ENCODE peak calls at places on chromosomes 6 and 20, in five cellular contexts. U is heart left ventricle, B is endothelial cell of umbilical vein, O is left ventricle myocardium inferior, A is SJSA1. Y is an unnamed sample.

GRCh38 chr20:64003970-64004725 is 23.2 kb downstream of the PRPF6 start:
- DNase-seq in U (no peak), B (no peak), O (no peak), A (no peak), Y (peak)

GRCh38 chr6:74091133-74091793 is 395.3 kb downstream of the CD109 start:
- DNase-seq in U (no peak), B (peak), O (no peak), A (peak), Y (peak)

GRCh38 chr6:118893095-118893881 is 664 bp upstream of the ASF1A start:
- DNase-seq in U (peak), B (peak), O (no peak), A (peak), Y (peak)

GRCh38 chr6:42782689-42783176 is 881 bp downstream of the BICRAL start:
- DNase-seq in U (peak), B (peak), O (peak), A (peak), Y (peak)

GRCh38 chr20:2771631-2772080 is 28.8 kb downstream of the CPXM1 start:
- DNase-seq in U (no peak), B (peak), O (no peak), A (no peak), Y (peak)

GRCh38 chr6:35093783-35094182 is 47.4 kb downstream of the TCP11 start:
- DNase-seq in U (no peak), B (no peak), O (no peak), A (no peak), Y (no peak)

GRCh38 chr6:42507901-42508300 is 55.9 kb upstream of the UBR2 start:
- DNase-seq in U (no peak), B (no peak), O (no peak), A (no peak), Y (no peak)

GRCh38 chr6:53048431-53049195 is 16.6 kb upstream of the FBXO9 start:
- DNase-seq in U (no peak), B (peak), O (no peak), A (peak), Y (peak)

GRCh38 chr6:142302427-142303190 is 802 bp downstream of the ADGRG6 start:
- DNase-seq in U (no peak), B (peak), O (no peak), A (no peak), Y (peak)

GRCh38 chr20:40571625-40572024 is 117.4 kb downstream of the MAFB start:
- DNase-seq in U (no peak), B (no peak), O (no peak), A (no peak), Y (no peak)

GRCh38 chr6:14756370-14756769 is 489.5 kb upstream of the JARID2 start:
- DNase-seq in U (no peak), B (no peak), O (no peak), A (no peak), Y (no peak)

GRCh38 chr6:127868338-127868737 is 32.5 kb downstream of the THEMIS start:
- DNase-seq in U (no peak), B (no peak), O (no peak), A (no peak), Y (no peak)

GRCh38 chr6:101401792-101402617 is 8.5 kb downstream of the GRIK2 start:
- DNase-seq in U (no peak), B (no peak), O (no peak), A (no peak), Y (no peak)

GRCh38 chr6:70375166-70375565 is 38.1 kb upstream of the FAM135A start:
- DNase-seq in U (no peak), B (no peak), O (no peak), A (peak), Y (no peak)

GRCh38 chr6:124669713-124670480 is 292.3 kb upstream of the RNF217 start:
- DNase-seq in U (no peak), B (no peak), O (no peak), A (no peak), Y (no peak)

GRCh38 chr6:46220351-46221220 is 49.8 kb upstream of the ENPP5 start:
- DNase-seq in U (no peak), B (no peak), O (no peak), A (no peak), Y (no peak)

GRCh38 chr20:37331060-37331857 is 14.7 kb upstream of the SRC start:
- DNase-seq in U (no peak), B (no peak), O (no peak), A (no peak), Y (no peak)

GRCh38 chr6:85669735-85670194 is 27.1 kb upstream of the SYNCRIP start:
- DNase-seq in U (no peak), B (peak), O (no peak), A (peak), Y (peak)

GRCh38 chr6:38549180-38549579 is 90.5 kb downstream of the BTBD9 start:
- DNase-seq in U (no peak), B (no peak), O (no peak), A (no peak), Y (no peak)

GRCh38 chr6:116447496-116448011 is 13.6 kb upstream of the CALHM6 start:
- DNase-seq in U (no peak), B (no peak), O (no peak), A (peak), Y (peak)

GRCh38 chr6:38587766-38588362 is 51.9 kb downstream of the BTBD9 start:
- DNase-seq in U (no peak), B (no peak), O (no peak), A (no peak), Y (no peak)

DNA sequence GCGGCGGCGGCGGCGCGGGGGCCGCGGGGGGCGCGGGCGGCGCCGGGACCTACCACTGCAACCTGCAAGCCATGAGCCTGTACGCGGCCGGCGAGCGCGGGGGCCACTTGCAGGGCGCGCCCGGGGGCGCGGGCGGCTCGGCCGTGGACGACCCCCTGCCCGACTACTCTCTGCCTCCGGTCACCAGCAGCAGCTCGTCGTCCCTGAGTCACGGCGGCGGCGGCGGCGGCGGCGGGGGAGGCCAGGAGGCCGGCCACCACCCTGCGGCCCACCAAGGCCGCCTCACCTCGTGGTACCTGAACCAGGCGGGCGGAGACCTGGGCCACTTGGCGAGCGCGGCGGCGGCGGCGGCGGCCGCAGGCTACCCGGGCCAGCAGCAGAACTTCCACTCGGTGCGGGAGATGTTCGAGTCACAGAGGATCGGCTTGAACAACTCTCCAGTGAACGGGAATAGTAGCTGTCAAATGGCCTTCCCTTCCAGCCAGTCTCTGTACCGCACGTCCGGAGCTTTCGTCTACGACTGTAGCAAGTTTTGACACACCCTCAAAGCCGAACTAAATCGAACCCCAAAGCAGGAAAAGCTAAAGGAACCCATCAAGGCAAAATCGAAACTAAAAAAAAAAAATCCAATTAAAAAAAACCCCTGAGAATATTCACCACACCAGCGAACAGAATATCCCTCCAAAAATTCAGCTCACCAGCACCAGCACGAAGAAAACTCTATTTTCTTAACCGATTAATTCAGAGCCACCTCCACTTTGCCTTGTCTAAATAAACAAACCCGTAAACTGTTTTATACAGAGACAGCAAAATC is 2.1 kb downstream of the FOXC1 start:
- DNase-seq in U (no peak), B (peak), O (no peak), A (peak), Y (peak)
- H3K27ac ChIP-seq in U (peak), B (peak), O (peak), A (peak), Y (no peak)

GRCh38 chr6:39942903-39943580 is 8.8 kb upstream of the MOCS1 start:
- DNase-seq in U (no peak), B (no peak), O (no peak), A (no peak), Y (no peak)

GRCh38 chr6:39945626-39946025 is 11.4 kb upstream of the MOCS1 start:
- DNase-seq in U (no peak), B (no peak), O (no peak), A (no peak), Y (no peak)

GRCh38 chr6:39941138-39941537 is 6.9 kb upstream of the MOCS1 start:
- DNase-seq in U (no peak), B (no peak), O (no peak), A (no peak), Y (no peak)

GRCh38 chr6:39938773-39939381 is 4.6 kb upstream of the MOCS1 start:
- DNase-seq in U (no peak), B (no peak), O (no peak), A (no peak), Y (no peak)

DNA sequence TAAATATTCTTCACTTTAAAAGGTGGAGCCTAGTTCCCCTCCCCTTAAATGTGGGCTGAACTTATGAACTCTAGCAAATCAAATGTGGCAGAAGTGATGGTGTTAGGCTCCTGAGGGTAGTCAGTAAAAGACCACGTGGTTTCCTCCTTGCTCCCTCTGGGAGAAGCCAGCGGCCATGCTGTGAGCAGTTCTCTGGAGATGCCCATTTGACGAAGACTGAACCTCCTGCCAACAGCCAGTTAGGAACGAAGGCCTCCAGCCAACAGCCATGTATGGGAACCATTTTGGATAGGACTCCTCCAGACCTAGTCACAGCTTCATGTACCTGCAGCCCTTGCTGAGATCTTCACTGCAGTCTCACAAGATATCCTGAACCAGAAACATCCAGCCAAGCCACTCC is 7.6 kb upstream of the MOCS1 start:
- DNase-seq in U (no peak), B (no peak), O (no peak), A (no peak), Y (no peak)
- H3K4me3 ChIP-seq in U (no peak), B (no peak), O (no peak), A (no peak), Y (no peak)

DNA sequence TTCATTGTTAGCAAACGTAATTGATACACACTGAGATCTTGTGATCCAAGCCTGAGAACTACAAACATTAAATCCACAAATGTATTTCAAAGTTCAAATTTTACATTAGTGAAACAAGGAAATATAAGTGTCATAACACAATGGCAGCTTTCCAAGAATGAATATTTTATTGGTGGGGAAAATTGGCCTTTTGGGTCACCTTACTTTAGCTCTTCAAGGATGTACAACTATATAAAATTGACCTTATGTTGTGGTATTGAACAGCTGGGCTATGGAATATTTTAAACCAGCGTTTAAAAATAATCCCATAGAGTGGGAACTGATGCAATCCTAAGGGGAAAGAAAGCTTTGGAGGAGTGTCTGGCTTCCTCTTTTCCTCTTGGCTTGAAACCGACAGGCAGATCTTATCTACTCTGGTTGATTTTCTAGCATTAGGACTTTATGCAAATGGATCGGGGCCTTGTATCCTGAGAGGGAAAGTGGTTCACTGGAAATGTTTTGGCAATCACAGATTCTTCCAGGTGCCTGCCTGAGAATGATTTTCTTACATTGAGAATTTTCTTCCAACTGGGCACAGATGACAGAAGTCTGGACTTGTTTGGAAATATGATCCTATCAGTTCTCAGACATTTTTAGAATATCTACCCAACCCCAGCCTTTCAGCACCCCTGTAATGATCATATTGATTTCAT is 184.8 kb upstream of the ECI2 start:
- DNase-seq in U (no peak), B (peak), O (no peak), A (no peak), Y (peak)
- H3K27ac ChIP-seq in U (peak), B (peak), O (peak), A (peak), Y (peak)

GRCh38 chr20:49935746-49936152 is 448 bp upstream of the RNF114 start:
- DNase-seq in U (no peak), B (no peak), O (no peak), A (no peak), Y (no peak)
- H3K4me3 ChIP-seq in U (peak), B (peak), O (peak), A (peak), Y (peak)

GRCh38 chr6:140438346-140438735 is 1063.9 kb upstream of the CITED2 start:
- DNase-seq in U (no peak), B (no peak), O (no peak), A (no peak), Y (no peak)
- H3K27ac ChIP-seq in U (no peak), B (no peak), O (peak), A (no peak), Y (no peak)

GRCh38 chr6:13708679-13709261 is 2.9 kb downstream of the RANBP9 start:
- DNase-seq in U (no peak), B (peak), O (no peak), A (no peak), Y (no peak)
- H3K4me3 ChIP-seq in U (peak), B (peak), O (peak), A (peak), Y (peak)

GRCh38 chr20:47610247-47610944 is 108.7 kb downstream of the NCOA3 start:
- DNase-seq in U (peak), B (peak), O (no peak), A (peak), Y (peak)
- H3K27ac ChIP-seq in U (peak), B (peak), O (peak), A (peak), Y (no peak)